ENCODE peak calls at places on chromosomes 7 and 10, in eight cellular contexts. K, W, P, S, Y, A, V and H are unnamed samples.
A peak's percentile ranks its signal among the peaks of the same experiment; 100 is the strongest.

GRCh38 chr7:41149576-41149975 is 553.3 kb downstream of the INHBA start:
- DNase-seq in K (no peak), W (no peak), P (no peak), S (no peak), Y (no peak), A (no peak), V (no peak), H (no peak)

GRCh38 chr10:13458107-13458761 is 70.6 kb downstream of the BEND7 start:
- DNase-seq in K (no peak), W (no peak), P (no peak), S (peak; percentile 22), Y (no peak), A (no peak), V (no peak), H (no peak)

GRCh38 chr10:97683556-97684357 is 3.3 kb downstream of the AVPI1 start:
- DNase-seq in K (peak; percentile 56), W (no peak), P (no peak), S (peak; percentile 72), Y (no peak), A (peak; percentile 14), V (no peak), H (peak; percentile 39)

GRCh38 chr7:2452074-2452507 is 24.1 kb downstream of the GRIFIN start:
- DNase-seq in K (no peak), W (peak; percentile 76), P (no peak), S (no peak), Y (no peak), A (no peak), V (no peak), H (no peak)

GRCh38 chr7:17463511-17464085 is 165.1 kb downstream of the AHR start:
- DNase-seq in K (no peak), W (no peak), P (no peak), S (no peak), Y (no peak), A (no peak), V (no peak), H (no peak)

GRCh38 chr7:47783456-47784240 is 164.6 kb downstream of the PKD1L1 start:
- DNase-seq in K (peak; percentile 25), W (no peak), P (no peak), S (peak; percentile 96), Y (no peak), A (no peak), V (no peak), H (peak; percentile 93)

GRCh38 chr10:129942391-129942790 is 21.7 kb downstream of the EBF3 start:
- DNase-seq in K (no peak), W (no peak), P (no peak), S (no peak), Y (no peak), A (no peak), V (no peak), H (no peak)

GRCh38 chr10:84008878-84009277 is 130.4 kb upstream of the GHITM start:
- DNase-seq in K (no peak), W (peak; percentile 49), P (no peak), S (peak; percentile 1), Y (no peak), A (peak; percentile 46), V (no peak), H (no peak)

GRCh38 chr10:121601458-121601857 is 3.2 kb upstream of the FGFR2 start:
- DNase-seq in K (no peak), W (no peak), P (no peak), S (no peak), Y (no peak), A (no peak), V (no peak), H (no peak)

GRCh38 chr7:216360-217300 is 24.3 kb downstream of the FAM20C start:
- DNase-seq in K (peak; percentile 45), W (no peak), P (no peak), S (no peak), Y (no peak), A (no peak), V (no peak), H (no peak)

GRCh38 chr10:926075-926698 is 5.3 kb downstream of the LARP4B start:
- DNase-seq in K (no peak), W (no peak), P (no peak), S (no peak), Y (no peak), A (no peak), V (no peak), H (no peak)

GRCh38 chr7:99392659-99393362 is 15.6 kb downstream of the PDAP1 start:
- DNase-seq in K (peak; percentile 78), W (peak; percentile 82), P (peak; percentile 65), S (peak; percentile 59), Y (peak; percentile 89), A (peak; percentile 66), V (no peak), H (no peak)

GRCh38 chr7:99393363-99394187 is 14.8 kb downstream of the PDAP1 start:
- DNase-seq in K (no peak), W (no peak), P (peak; percentile 54), S (no peak), Y (no peak), A (no peak), V (no peak), H (no peak)

GRCh38 chr7:99394188-99394502 is 14.3 kb downstream of the PDAP1 start:
- DNase-seq in K (no peak), W (no peak), P (no peak), S (no peak), Y (no peak), A (no peak), V (no peak), H (no peak)

GRCh38 chr7:99390941-99391602 is 16.5 kb downstream of the ARPC1B start:
- DNase-seq in K (no peak), W (no peak), P (no peak), S (peak; percentile 31), Y (no peak), A (no peak), V (no peak), H (no peak)

DNA sequence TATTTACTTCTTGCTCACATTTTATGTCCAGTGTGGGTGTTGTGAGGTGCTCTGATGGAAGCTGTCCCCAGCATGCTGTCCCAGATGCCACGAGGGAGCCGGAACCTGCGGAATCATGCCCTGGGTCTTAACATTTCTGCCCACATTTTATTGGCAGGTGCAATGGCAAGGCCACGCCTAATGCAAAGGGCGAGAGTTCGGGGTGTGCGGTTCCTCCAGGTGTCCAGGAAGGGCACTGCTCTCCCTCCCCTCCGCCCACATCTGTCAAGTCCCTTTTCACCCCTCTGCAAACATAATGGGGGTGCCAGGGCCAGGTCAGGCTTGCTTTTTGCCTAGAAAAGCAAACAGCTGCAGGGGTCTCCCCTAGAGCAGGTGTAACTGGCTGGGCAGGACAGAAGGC is 16.4 kb downstream of the PDAP1 start:
- DNase-seq in K (no peak), W (no peak), P (no peak), S (no peak), Y (no peak), A (no peak), V (no peak), H (no peak)
- TF ChIP-seq CTCF in K (no peak), W (no peak), P (no peak), S (no peak), Y (no peak), A (no peak), V (no peak), H (no peak)

DNA sequence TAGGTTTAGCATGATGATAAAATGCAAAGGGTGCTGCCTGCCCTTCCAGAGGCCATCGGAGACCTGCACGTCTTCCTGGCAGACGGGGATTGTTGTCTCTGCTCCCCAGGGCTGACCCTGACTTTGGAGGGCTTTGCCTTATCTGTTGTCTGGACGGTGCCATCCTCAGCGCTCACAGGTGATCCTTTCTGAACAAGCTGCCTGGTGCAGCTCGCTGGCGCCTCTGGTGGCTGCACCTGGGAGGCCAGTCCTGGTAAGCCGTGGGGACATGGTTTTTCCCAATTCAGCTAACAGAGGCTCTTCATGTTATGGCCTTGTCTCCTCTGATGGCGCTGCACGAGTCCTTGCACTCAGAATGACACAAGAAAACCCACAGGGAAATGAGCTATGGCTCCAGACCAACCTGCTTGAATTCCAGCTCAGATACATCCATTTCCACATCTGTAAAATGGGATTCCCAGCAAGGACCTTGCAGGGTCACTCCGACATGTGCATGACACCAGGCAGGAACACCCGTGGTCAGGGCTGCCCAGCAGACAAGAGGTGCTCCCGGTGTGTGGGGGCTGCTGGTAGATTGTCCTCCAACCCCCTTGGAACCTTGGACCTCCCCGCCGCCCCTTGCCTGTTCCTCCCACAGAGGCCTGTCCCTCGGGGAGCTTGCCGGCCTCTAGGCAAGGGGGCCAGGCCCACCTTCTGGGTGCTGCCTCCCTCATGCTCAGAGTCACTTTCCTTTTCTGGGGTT is 50.4 kb upstream of the SHH start:
- DNase-seq in K (no peak), W (no peak), P (no peak), S (no peak), Y (no peak), A (no peak), V (no peak), H (no peak)
- TF ChIP-seq CTCF in K (no peak), W (no peak), P (peak; percentile 42), S (no peak), Y (no peak), A (peak; percentile 54), V (no peak), H (peak; percentile 19)

GRCh38 chr7:137597856-137598255 is 248.9 kb downstream of the DGKI start:
- DNase-seq in K (no peak), W (no peak), P (no peak), S (no peak), Y (no peak), A (no peak), V (no peak), H (no peak)

GRCh38 chr7:137591444-137591843 is 247.9 kb upstream of the PTN start:
- DNase-seq in K (no peak), W (no peak), P (no peak), S (peak; percentile 76), Y (no peak), A (no peak), V (no peak), H (peak; percentile 79)

GRCh38 chr7:137590071-137590470 is 246.5 kb upstream of the PTN start:
- DNase-seq in K (no peak), W (no peak), P (no peak), S (no peak), Y (no peak), A (no peak), V (no peak), H (no peak)

GRCh38 chr7:137590686-137591255 is 247.2 kb upstream of the PTN start:
- DNase-seq in K (no peak), W (no peak), P (no peak), S (no peak), Y (no peak), A (no peak), V (no peak), H (no peak)

DNA sequence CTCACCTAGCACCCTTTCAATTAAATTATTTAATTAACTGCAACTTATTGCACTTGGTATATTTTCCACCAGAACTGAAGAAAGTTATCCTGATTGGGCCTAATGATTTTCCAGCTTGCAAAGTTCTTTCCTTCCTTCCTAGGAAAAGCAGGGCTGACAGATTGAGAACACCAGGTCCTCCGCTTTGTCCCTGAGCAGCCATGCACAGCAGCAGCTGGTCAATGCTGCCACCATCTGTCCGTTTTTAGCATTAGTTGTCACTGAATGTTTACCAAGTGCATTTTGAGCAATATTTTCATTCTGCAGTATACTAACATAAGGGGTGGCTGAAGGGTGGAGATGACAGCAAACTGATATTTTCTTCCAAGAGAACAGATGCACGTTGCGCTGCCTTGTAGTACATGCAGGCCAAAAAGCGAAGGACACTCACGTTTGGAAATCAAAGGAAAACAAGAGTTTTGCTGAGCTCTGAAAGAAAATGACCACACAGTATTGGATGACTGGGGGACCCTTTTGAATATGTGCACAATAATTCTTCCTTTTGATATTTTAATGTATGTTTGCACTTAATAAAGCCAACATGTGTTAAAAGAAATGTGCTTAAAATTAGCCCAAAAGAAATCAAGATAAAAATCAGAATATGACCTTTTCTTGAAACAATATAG is 248.8 kb upstream of the PTN start:
- DNase-seq in K (no peak), W (peak; percentile 47), P (peak; percentile 42), S (peak; percentile 80), Y (no peak), A (peak; percentile 31), V (no peak), H (peak; percentile 73)
- TF ChIP-seq CTCF in K (peak; percentile 14), W (peak; percentile 47), P (peak; percentile 87), S (peak; percentile 95), Y (no peak), A (peak; percentile 83), V (peak; percentile 74), H (peak; percentile 90)

GRCh38 chr10:3118621-3119020 is 51.3 kb downstream of the PFKP start:
- DNase-seq in K (no peak), W (no peak), P (no peak), S (no peak), Y (no peak), A (no peak), V (no peak), H (no peak)
- TF ChIP-seq CTCF in K (no peak), W (no peak), P (no peak), S (no peak), Y (no peak), A (no peak), V (no peak), H (no peak)